ENCODE peak calls at places on chromosomes 11 and 22, in six cellular contexts. M is HCT116, E is K562, H is H1, I is HepG2, J is GM12878. G is an unnamed sample.
A peak's percentile ranks its signal among the peaks of the same experiment; 100 is the strongest.

GRCh38 chr22:45632791-45633515 is 38.7 kb upstream of the ATXN10 start:
- DNase-seq in M (no peak), H (no peak), I (peak; percentile 62), E (no peak), J (no peak), G (no peak)

GRCh38 chr22:32308934-32309333 is 48.7 kb upstream of the RFPL3 start:
- DNase-seq in I (no peak), M (no peak), H (peak; percentile 20), E (no peak), J (no peak), G (no peak)

GRCh38 chr11:78809931-78810481 is 235.3 kb upstream of the NARS2 start:
- DNase-seq in J (no peak), I (no peak), E (no peak), H (no peak), M (no peak), G (no peak)

GRCh38 chr22:23534851-23535717 is 45.0 kb downstream of the IGLL1 start:
- DNase-seq in E (no peak), J (no peak), H (no peak), M (no peak), I (no peak), G (no peak)

GRCh38 chr11:70551323-70552166 is 153.2 kb downstream of the CTTN start:
- DNase-seq in I (no peak), J (no peak), H (no peak), E (no peak), M (no peak), G (no peak)

GRCh38 chr11:67648140-67648795 is 2.3 kb downstream of the ACY3 start:
- DNase-seq in H (peak; percentile 64), I (peak; percentile 56), E (peak; percentile 59), M (peak; percentile 59), J (no peak), G (no peak)

GRCh38 chr22:44309647-44310046 is 3.1 kb downstream of the SHISAL1 start:
- DNase-seq in E (no peak), M (no peak), J (no peak), I (no peak), H (no peak), G (no peak)

GRCh38 chr11:118921121-118921928 is 4.4 kb downstream of the BCL9L start:
- DNase-seq in I (peak; percentile 94), H (peak; percentile 79), J (no peak), E (no peak), M (no peak), G (no peak)

GRCh38 chr11:62069374-62069773 is 54.4 kb upstream of the INCENP start:
- DNase-seq in J (no peak), E (no peak), I (no peak), M (no peak), H (no peak), G (no peak)

GRCh38 chr11:63567044-63567840 is 4.1 kb upstream of the PLAAT2 start:
- DNase-seq in J (peak; percentile 95), I (peak; percentile 32), E (peak; percentile 72), H (no peak), M (peak; percentile 68), G (no peak)

GRCh38 chr11:88544656-88545280 is 207.2 kb upstream of the CTSC start:
- DNase-seq in E (no peak), I (no peak), J (no peak), M (no peak), H (no peak), G (no peak)

GRCh38 chr11:28447226-28447625 is 339.0 kb downstream of the METTL15 start:
- DNase-seq in M (no peak), J (no peak), H (no peak), I (peak; percentile 23), E (no peak), G (no peak)

GRCh38 chr11:61524446-61524845 is 15.9 kb downstream of the LRRC10B start:
- DNase-seq in E (no peak), J (no peak), I (no peak), M (no peak), H (no peak), G (no peak)

GRCh38 chr11:113431746-113432145 is 43.5 kb downstream of the DRD2 start:
- DNase-seq in E (no peak), M (no peak), H (no peak), J (no peak), I (no peak), G (no peak)

GRCh38 chr22:33116846-33117547 is 58.8 kb upstream of the SYN3 start:
- DNase-seq in M (no peak), E (no peak), J (no peak), I (no peak), H (no peak), G (peak; percentile 3)

GRCh38 chr22:49024775-49025440 is 802.8 kb downstream of the BRD1 start:
- DNase-seq in I (no peak), E (no peak), M (no peak), J (no peak), H (no peak), G (no peak)

GRCh38 chr11:124863137-124863825 is 2.0 kb upstream of the ROBO3 start:
- DNase-seq in M (no peak), E (no peak), I (peak; percentile 20), H (peak; percentile 58), J (no peak), G (no peak)

GRCh38 chr11:123407124-123407995 is 22.7 kb upstream of the GRAMD1B start:
- DNase-seq in M (peak; percentile 74), H (peak; percentile 75), E (peak; percentile 29), J (no peak), I (peak; percentile 58), G (peak; percentile 76)

GRCh38 chr11:128451651-128452470 is 135.5 kb downstream of the ETS1 start:
- DNase-seq in H (no peak), M (no peak), J (no peak), I (peak; percentile 82), E (no peak), G (no peak)

GRCh38 chr11:15101072-15101701 is 13.5 kb upstream of the INSC start:
- DNase-seq in J (no peak), M (peak; percentile 57), I (peak; percentile 39), E (peak; percentile 67), H (peak; percentile 83), G (peak; percentile 52)

GRCh38 chr11:95695181-95695580 is 94.4 kb downstream of the FAM76B start:
- DNase-seq in H (no peak), M (no peak), I (no peak), E (no peak), J (no peak), G (no peak)

GRCh38 chr11:61778357-61778886 is 14.0 kb downstream of the TMEM258 start:
- DNase-seq in H (no peak), J (no peak), M (no peak), E (no peak), I (no peak), G (no peak)

GRCh38 chr11:69183613-69184012 is 27.9 kb downstream of the SMIM38 start:
- DNase-seq in I (no peak), H (no peak), J (peak; percentile 16), E (no peak), M (no peak), G (no peak)

GRCh38 chr11:75347781-75348613 is 3.5 kb downstream of the ARRB1 start:
- DNase-seq in H (no peak), J (no peak), M (no peak), I (peak; percentile 64), E (no peak), G (no peak)

GRCh38 chr22:35437038-35437437 is 37.1 kb downstream of the MCM5 start:
- DNase-seq in I (no peak), E (peak; percentile 88), J (no peak), H (peak; percentile 88), M (peak; percentile 38), G (no peak)

GRCh38 chr11:111403021-111403725 is 24.1 kb upstream of the POU2AF1 start:
- DNase-seq in H (no peak), M (no peak), I (no peak), J (no peak), E (no peak), G (no peak)

GRCh38 chr11:118622376-118623290 is 15.2 kb downstream of the PHLDB1 start:
- DNase-seq in I (no peak), M (peak; percentile 68), J (no peak), H (no peak), E (no peak), G (no peak)

GRCh38 chr11:131522851-131523250 is 152.4 kb downstream of the NTM start:
- DNase-seq in J (no peak), H (no peak), M (no peak), I (no peak), E (no peak), G (no peak)

GRCh38 chr22:40668611-40669390 is 10.5 kb upstream of the MCHR1 start:
- DNase-seq in I (peak; percentile 62), J (no peak), M (peak; percentile 31), E (peak; percentile 40), H (no peak), G (no peak)

DNA sequence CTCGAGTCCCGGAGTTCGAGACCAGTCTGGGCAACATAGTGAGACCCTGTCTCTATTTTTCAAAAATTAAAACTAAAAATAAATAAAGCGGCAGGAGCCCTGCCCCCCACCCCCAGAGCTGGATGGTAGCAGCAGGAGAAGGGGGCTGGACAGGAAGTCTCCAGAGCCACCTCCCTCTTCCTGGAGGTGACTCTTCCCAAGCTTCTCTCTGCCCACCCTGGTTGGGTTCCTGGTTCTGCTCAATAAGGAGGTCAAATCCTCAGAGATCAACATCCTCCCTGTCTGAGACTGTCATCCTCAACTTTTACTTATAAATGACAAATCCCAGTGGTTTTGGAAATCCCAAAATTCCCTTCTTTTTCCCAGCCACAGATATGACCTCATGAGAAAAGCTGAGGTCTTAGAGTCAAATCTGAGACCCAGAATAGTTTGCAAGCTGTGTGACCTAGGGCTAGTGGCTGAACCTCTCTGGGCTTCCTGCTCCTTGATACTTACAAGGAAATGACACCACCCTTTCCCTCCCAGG is 987 bp downstream of the C1QTNF6 start:
- DNase-seq in H (no peak), M (no peak), J (no peak), I (no peak), E (no peak), G (no peak)
- TF ChIP-seq ZNF274 in H (no peak), M (no peak), J (no peak), I (no peak), E (no peak), G (no peak)

GRCh38 chr11:44904261-44905080 is 46.2 kb downstream of the TP53I11 start:
- DNase-seq in I (no peak), E (no peak), H (no peak), J (no peak), M (no peak), G (no peak)
- TF ChIP-seq YY1 in I (no peak), E (no peak), H (no peak), J (no peak), M (no peak), G (no peak)

GRCh38 chr11:64642418-64642735 is 51.4 kb downstream of the SLC22A12 start:
- DNase-seq in I (no peak), M (no peak), J (no peak), H (no peak), E (no peak), G (no peak)

GRCh38 chr11:64643258-64643881 is 52.4 kb downstream of the SLC22A12 start:
- DNase-seq in M (no peak), H (peak; percentile 73), E (peak; percentile 29), I (no peak), J (no peak), G (peak; percentile 63)

GRCh38 chr11:64642876-64643257 is 51.8 kb downstream of the SLC22A12 start:
- DNase-seq in M (no peak), J (no peak), H (no peak), I (no peak), E (no peak), G (no peak)

GRCh38 chr11:64644348-64645242 is 53.6 kb downstream of the SLC22A12 start:
- DNase-seq in M (no peak), H (peak; percentile 67), J (no peak), I (no peak), E (peak; percentile 38), G (no peak)

GRCh38 chr11:64643927-64644326 is 52.9 kb downstream of the SLC22A12 start:
- DNase-seq in E (no peak), I (no peak), J (no peak), H (no peak), M (no peak), G (no peak)
- TF ChIP-seq ZNF274 in E (no peak), I (no peak), J (no peak), H (no peak), M (no peak), G (no peak)

GRCh38 chr22:43210631-43211515 is 23.9 kb upstream of the TTLL12 start:
- DNase-seq in M (no peak), E (no peak), I (no peak), J (no peak), H (no peak), G (no peak)
- TF ChIP-seq YY1 in M (no peak), E (no peak), I (no peak), J (no peak), H (no peak), G (no peak)